ENCODE peak calls at places on chromosomes 5 and 9, in eight cellular contexts. P is fibroblast of lung; C is cardiac muscle cell; K is Peyer's patch; M is AG04450; V is CD8-positive, alpha-beta memory T cell; T is gastrocnemius medialis; O is adrenal gland. R is an unnamed sample.

GRCh38 chr5:34038838-34039237 is 4.2 kb downstream of the C1QTNF3 start:
- DNase-seq in C (no peak), M (no peak), T (no peak), P (no peak), V (no peak), K (no peak), O (no peak), R (no peak)

GRCh38 chr9:124482431-124483031 is 24.7 kb downstream of the NR5A1 start:
- DNase-seq in P (no peak), C (no peak), O (peak), T (no peak), M (no peak), V (no peak), K (no peak), R (no peak)

GRCh38 chr9:101495810-101496209 is 37.8 kb upstream of the RNF20 start:
- DNase-seq in T (no peak), P (peak), V (no peak), M (no peak), C (no peak), K (no peak), O (no peak), R (no peak)

GRCh38 chr5:10289353-10289752 is 18.3 kb downstream of the CMBL start:
- DNase-seq in M (no peak), T (peak), K (peak), C (no peak), P (no peak), V (no peak), O (peak), R (peak)

GRCh38 chr5:87400305-87400899 is 12.3 kb downstream of the CCNH start:
- DNase-seq in T (no peak), O (no peak), M (no peak), K (no peak), C (peak), V (peak), P (peak), R (no peak)

GRCh38 chr5:65816729-65817128 is 94.7 kb downstream of the NLN start:
- DNase-seq in T (no peak), K (no peak), V (no peak), C (no peak), P (no peak), O (no peak), M (no peak), R (no peak)

GRCh38 chr5:130992095-130992494 is 173.0 kb downstream of the HINT1 start:
- DNase-seq in M (no peak), P (peak), C (no peak), O (no peak), V (no peak), K (no peak), T (no peak), R (no peak)

GRCh38 chr9:93041108-93041802 is 17.2 kb upstream of the SUSD3 start:
- DNase-seq in M (no peak), T (no peak), K (no peak), V (no peak), P (no peak), O (no peak), C (no peak), R (no peak)

GRCh38 chr9:91908746-91909145 is 41.3 kb downstream of the ROR2 start:
- DNase-seq in K (no peak), P (peak), M (no peak), C (no peak), O (no peak), V (no peak), T (no peak), R (no peak)

DNA sequence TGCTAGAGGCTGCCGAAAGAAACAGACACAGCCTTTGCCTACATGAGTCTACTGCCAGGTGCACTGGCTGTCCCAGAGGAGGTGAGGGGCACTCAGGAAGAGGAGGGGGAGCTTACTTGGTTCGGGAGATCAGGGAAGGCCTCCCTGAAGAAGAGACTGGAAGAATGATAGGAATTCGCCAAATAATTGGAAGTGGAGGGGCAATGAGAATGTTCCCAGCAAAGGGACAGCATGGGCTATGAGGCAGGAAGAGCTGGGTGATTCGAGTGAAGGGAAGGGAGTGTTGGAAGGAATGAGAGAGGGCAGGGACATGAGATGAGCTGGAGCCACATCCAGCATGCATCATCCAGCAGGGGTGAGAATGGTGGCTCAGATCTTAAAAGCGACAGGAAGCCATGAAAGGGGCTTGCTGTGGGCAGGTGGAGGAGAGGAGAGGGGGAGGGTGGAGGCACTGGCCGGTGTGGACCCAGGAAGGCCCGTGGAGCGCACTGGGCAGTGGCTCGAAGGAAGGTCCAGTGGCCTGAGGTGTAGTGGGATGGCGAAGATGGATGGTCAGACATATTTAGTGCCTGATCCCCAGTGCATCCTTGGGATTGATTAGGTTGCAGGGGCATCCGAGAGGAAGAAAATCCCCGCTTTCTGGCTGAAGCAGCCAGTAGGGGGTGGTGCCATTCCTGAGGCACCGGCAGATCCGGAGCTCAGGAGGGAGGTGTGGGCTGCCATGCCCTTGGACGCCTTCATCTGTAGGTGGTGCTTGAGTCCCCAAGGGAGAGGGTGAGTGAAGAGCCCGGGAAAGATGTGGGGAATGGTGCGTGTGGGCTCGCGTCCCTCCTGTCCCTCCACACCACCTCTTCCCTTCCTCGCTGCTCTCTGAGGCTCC is 53.5 kb upstream of the GARNL3 start:
- DNase-seq in V (no peak), K (no peak), M (no peak), P (no peak), T (no peak), O (no peak), C (no peak), R (no peak)
- H3K27ac ChIP-seq in V (no peak), K (no peak), M (peak), P (no peak), T (no peak), O (no peak), C (no peak), R (no peak)

GRCh38 chr5:180594311-180595045 is 3.2 kb upstream of the SCGB3A1 start:
- DNase-seq in V (no peak), C (no peak), K (peak), O (no peak), P (no peak), M (no peak), T (no peak), R (no peak)
- H3K27ac ChIP-seq in V (no peak), C (no peak), K (no peak), O (no peak), P (no peak), M (no peak), T (no peak), R (no peak)

GRCh38 chr5:71974165-71974564 is 133.1 kb upstream of the MAP1B start:
- DNase-seq in K (no peak), M (no peak), T (peak), O (peak), C (no peak), P (peak), V (no peak), R (no peak)

GRCh38 chr5:71971862-71972261 is 135.4 kb upstream of the MAP1B start:
- DNase-seq in K (no peak), C (no peak), V (no peak), M (no peak), T (no peak), P (no peak), O (no peak), R (no peak)

GRCh38 chr5:71974622-71975021 is 132.7 kb upstream of the MAP1B start:
- DNase-seq in O (peak), K (no peak), T (no peak), V (no peak), M (no peak), P (no peak), C (no peak), R (no peak)

GRCh38 chr5:71972777-71973473 is 134.3 kb upstream of the MAP1B start:
- DNase-seq in P (no peak), O (no peak), V (no peak), M (no peak), K (no peak), T (no peak), C (peak), R (no peak)

GRCh38 chr5:71973563-71973962 is 133.7 kb upstream of the MAP1B start:
- DNase-seq in M (no peak), P (no peak), T (no peak), V (no peak), K (no peak), O (no peak), C (no peak), R (no peak)
- H3K27ac ChIP-seq in M (no peak), P (no peak), T (peak), V (no peak), K (no peak), O (peak), C (peak), R (peak)

GRCh38 chr5:74124826-74125225 is 498.8 kb downstream of the ARHGEF28 start:
- DNase-seq in M (no peak), O (no peak), K (no peak), P (peak), T (no peak), V (no peak), C (no peak), R (no peak)

GRCh38 chr5:74122979-74123575 is 497.1 kb downstream of the ARHGEF28 start:
- DNase-seq in K (no peak), V (no peak), C (no peak), T (no peak), O (no peak), P (peak), M (no peak), R (peak)

GRCh38 chr5:74123928-74124327 is 497.9 kb downstream of the ARHGEF28 start:
- DNase-seq in C (no peak), T (no peak), V (no peak), O (no peak), M (no peak), K (no peak), P (no peak), R (no peak)

GRCh38 chr5:74120585-74120984 is 494.6 kb downstream of the ARHGEF28 start:
- DNase-seq in M (no peak), V (no peak), C (no peak), K (no peak), T (no peak), O (no peak), P (no peak), R (no peak)

GRCh38 chr5:74122175-74122574 is 496.2 kb downstream of the ARHGEF28 start:
- DNase-seq in C (no peak), T (no peak), O (no peak), V (no peak), K (no peak), P (no peak), M (no peak), R (no peak)
- H3K27ac ChIP-seq in C (no peak), T (no peak), O (no peak), V (no peak), K (no peak), P (no peak), M (no peak), R (peak)

GRCh38 chr5:135715267-135716050 is 119.0 kb upstream of the SLC25A48 start:
- DNase-seq in C (no peak), P (peak), V (no peak), O (no peak), T (no peak), K (no peak), M (no peak), R (no peak)
- H3K27ac ChIP-seq in C (no peak), P (no peak), V (no peak), O (no peak), T (no peak), K (no peak), M (no peak), R (no peak)

GRCh38 chr9:14372437-14373318 is 58.7 kb upstream of the NFIB start:
- DNase-seq in C (no peak), O (no peak), K (peak), V (no peak), M (peak), T (no peak), P (peak), R (peak)
- H3K27ac ChIP-seq in C (no peak), O (no peak), K (no peak), V (no peak), M (no peak), T (peak), P (no peak), R (peak)

R was measured in thyroid gland.